ENCODE peak calls at places on chromosomes 16 and 17, in seven cellular contexts. P is effector memory CD4-positive, alpha-beta T cell; G is psoas muscle; O is right cardiac atrium; S is mesenchymal stem cell; D is heart left ventricle; Z is GM23248. W is an unnamed sample.
A peak's percentile ranks its signal among the peaks of the same experiment; 100 is the strongest.

GRCh38 chr17:4582101-4582501 is 2.2 kb upstream of the SMTNL2 start:
- DNase-seq in O (peak; percentile 59), Z (no peak), G (peak; percentile 48), D (no peak), S (no peak), P (no peak), W (no peak)

GRCh38 chr17:17051380-17051779 is 9.1 kb downstream of the MPRIP start:
- DNase-seq in P (no peak), G (no peak), D (no peak), Z (no peak), S (no peak), O (peak; percentile 34), W (no peak)

GRCh38 chr17:29726721-29727252 is 104.1 kb upstream of the CORO6 start:
- DNase-seq in G (no peak), S (peak; percentile 38), P (no peak), O (no peak), D (no peak), Z (peak; percentile 14), W (no peak)

GRCh38 chr16:10509534-10510025 is 70.8 kb downstream of the EMP2 start:
- DNase-seq in G (no peak), Z (peak; percentile 85), S (peak; percentile 77), O (no peak), D (no peak), P (peak; percentile 48), W (peak; percentile 65)

GRCh38 chr17:28728364-28729200 is at the start of gene NEK8:
- DNase-seq in O (peak; percentile 98), D (peak; percentile 97), Z (peak; percentile 98), P (peak; percentile 96), S (peak; percentile 95), G (peak; percentile 97), W (peak; percentile 98)

GRCh38 chr17:49575524-49576120 is at the start of gene NXPH3:
- DNase-seq in P (peak; percentile 47), G (peak; percentile 84), O (peak; percentile 89), S (peak; percentile 39), Z (peak; percentile 77), D (peak; percentile 86), W (peak; percentile 60)

GRCh38 chr17:8918811-8919210 is 46.7 kb downstream of the PIK3R5 start:
- DNase-seq in D (no peak), S (no peak), Z (peak; percentile 30), P (no peak), G (no peak), O (no peak), W (no peak)

GRCh38 chr17:32285770-32286517 is 20.3 kb downstream of the RHBDL3 start:
- DNase-seq in G (no peak), D (no peak), S (no peak), O (no peak), P (no peak), Z (no peak), W (no peak)

GRCh38 chr17:36885761-36886365 is 51.4 kb upstream of the LHX1 start:
- DNase-seq in G (no peak), D (no peak), P (no peak), S (no peak), Z (no peak), O (no peak), W (no peak)

GRCh38 chr17:75931062-75931461 is 9.8 kb downstream of the FBF1 start:
- DNase-seq in O (no peak), D (no peak), P (no peak), G (no peak), S (no peak), Z (no peak), W (no peak)

GRCh38 chr17:50542795-50543774 is 3.9 kb upstream of the SPATA20 start:
- DNase-seq in S (no peak), G (no peak), P (no peak), Z (peak; percentile 63), O (peak; percentile 58), D (peak; percentile 68), W (peak; percentile 66)

GRCh38 chr16:24653725-24654124 is 75.7 kb upstream of the TNRC6A start:
- DNase-seq in P (no peak), Z (no peak), G (no peak), O (no peak), S (no peak), D (no peak), W (no peak)

GRCh38 chr16:8855972-8856371 is 12.8 kb downstream of the CARHSP1 start:
- DNase-seq in G (no peak), O (peak; percentile 32), P (no peak), D (no peak), S (no peak), Z (no peak), W (no peak)

GRCh38 chr17:4625181-4625601 is 16.3 kb downstream of the ALOX15 start:
- DNase-seq in P (no peak), Z (peak; percentile 51), G (no peak), S (peak; percentile 61), O (no peak), D (no peak), W (no peak)

DNA sequence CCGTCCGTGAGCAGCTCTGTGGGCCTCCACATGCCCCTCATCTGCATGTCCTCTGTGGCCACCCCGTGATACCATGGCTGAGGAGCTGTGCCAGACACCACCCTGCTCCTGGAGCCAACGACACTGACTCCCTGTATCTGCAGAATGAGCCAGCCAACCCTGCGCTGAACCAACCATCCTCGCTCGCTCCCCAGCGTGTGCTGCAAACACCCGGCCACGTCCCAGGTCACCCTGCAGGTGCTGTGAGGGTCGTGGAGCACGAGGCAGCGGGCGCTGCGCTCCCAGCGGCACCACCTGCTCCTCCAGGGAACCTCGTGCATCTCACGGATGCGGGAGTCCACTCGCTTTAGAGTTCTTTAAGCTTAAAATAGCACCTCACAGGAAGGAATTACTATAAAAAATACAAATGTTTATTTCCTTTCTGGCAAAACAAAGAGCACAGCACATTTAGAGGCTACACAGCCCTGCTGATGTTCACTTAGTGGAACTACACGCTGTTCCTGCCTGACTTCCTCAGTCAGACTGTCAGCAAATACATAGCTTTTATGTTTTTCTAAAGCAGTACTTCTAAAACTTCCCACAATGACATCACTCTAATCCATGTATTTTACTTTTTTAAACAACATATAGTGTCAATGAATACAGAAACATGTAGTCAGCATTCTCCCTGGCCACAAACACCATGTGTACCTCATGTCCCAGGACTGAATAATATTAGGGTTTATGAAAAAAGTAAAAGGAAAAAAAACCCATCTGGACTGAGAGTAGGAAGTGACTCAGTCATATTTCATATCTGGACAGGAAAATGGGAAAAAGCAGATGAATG is 43.5 kb downstream of the MAP1LC3B start:
- DNase-seq in O (peak; percentile 61), S (peak; percentile 84), G (peak; percentile 42), D (no peak), P (no peak), Z (peak; percentile 76), W (no peak)
- H3K4me3 ChIP-seq in O (no peak overlapping the region), S (no peak overlapping the region), G (peak overlapping the region; percentile 30), D (peak overlapping the region; percentile 17), P (no peak overlapping the region), Z (peak overlapping the region; percentile 60), W (no peak overlapping the region)

DNA sequence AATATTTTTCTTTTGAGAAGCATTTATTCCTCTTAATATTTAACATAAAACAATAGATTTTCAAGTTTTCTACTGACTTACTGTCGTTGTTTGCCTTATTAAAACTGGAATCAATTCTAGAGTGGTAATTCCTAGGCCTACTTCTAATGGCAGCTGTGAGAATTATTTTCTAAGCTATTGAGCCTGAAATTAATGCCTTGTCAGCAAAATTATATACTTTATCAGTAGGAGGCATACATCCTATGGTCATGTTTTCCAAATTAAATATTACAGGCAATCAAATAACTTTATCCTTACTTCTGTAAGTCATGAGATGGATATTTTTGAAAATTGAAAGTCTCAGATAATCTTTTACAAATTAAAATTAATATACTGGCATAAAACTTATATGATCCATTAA is 239.1 kb upstream of the CNTNAP4 start:
- DNase-seq in S (no peak), D (no peak), Z (no peak), P (no peak), O (no peak), G (no peak), W (no peak)
- H3K27ac ChIP-seq in S (no peak overlapping the region), D (no peak overlapping the region), Z (no peak overlapping the region), P (no peak overlapping the region), O (no peak overlapping the region), G (no peak overlapping the region), W (no peak overlapping the region)

DNA sequence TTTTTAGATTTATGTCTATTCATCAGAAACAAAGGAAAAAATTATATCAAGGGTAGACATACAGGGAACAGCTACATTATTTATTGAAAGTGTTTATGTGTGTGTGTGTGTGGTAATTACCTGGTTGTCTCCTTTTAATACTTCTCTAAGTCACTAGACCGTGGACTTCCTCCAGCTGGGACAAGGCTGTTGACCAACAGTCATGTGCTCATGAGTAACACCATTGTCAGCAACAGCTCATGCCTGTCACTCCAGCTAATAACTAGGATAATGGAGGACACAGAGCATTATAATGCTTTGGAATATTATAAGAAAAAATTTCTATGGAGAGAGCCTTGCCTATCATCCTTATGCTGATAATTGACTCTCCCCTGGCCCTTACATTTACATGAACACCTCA is 125.3 kb upstream of the SALL1 start:
- DNase-seq in Z (peak; percentile 33), G (no peak), O (no peak), P (no peak), S (peak; percentile 13), D (no peak), W (no peak)
- H3K4me3 ChIP-seq in Z (no peak overlapping the region), G (no peak overlapping the region), O (no peak overlapping the region), P (no peak overlapping the region), S (no peak overlapping the region), D (no peak overlapping the region), W (no peak overlapping the region)

GRCh38 chr17:73458191-73458590 is 146.4 kb upstream of the CDC42EP4 start:
- DNase-seq in D (no peak), O (no peak), Z (no peak), S (no peak), P (no peak), G (no peak), W (no peak)
- H3K27ac ChIP-seq in D (no peak overlapping the region), O (no peak overlapping the region), Z (no peak overlapping the region), S (no peak overlapping the region), P (no peak overlapping the region), G (no peak overlapping the region), W (no peak overlapping the region)